ENCODE peak calls at places on chromosomes 6 and 20, in eight cellular contexts. T, Y, V, D, Q, Z, F and X are unnamed samples.

GRCh38 chr6:119346914-119347313 is 2.6 kb downstream of the MAN1A1 start:
- DNase-seq in T (no peak), Y (no peak), V (no peak), D (no peak), Q (no peak), Z (no peak), F (no peak), X (no peak)

GRCh38 chr6:53306819-53307347 is 41.9 kb downstream of the ELOVL5 start:
- DNase-seq in T (no peak), Y (no peak), V (no peak), D (no peak), Q (no peak), Z (no peak), F (no peak), X (no peak)

GRCh38 chr6:14549319-14549770 is 431.8 kb downstream of the CD83 start:
- DNase-seq in T (no peak), Y (no peak), V (no peak), D (no peak), Q (no peak), Z (no peak), F (no peak), X (no peak)

GRCh38 chr6:138640028-138640427 is 133.5 kb upstream of the CCDC28A start:
- DNase-seq in T (no peak), Y (no peak), V (no peak), D (no peak), Q (no peak), Z (no peak), F (no peak), X (no peak)

GRCh38 chr6:44267252-44267651 is 1.9 kb upstream of the NFKBIE start:
- DNase-seq in T (no peak), Y (no peak), V (no peak), D (no peak), Q (no peak), Z (no peak), F (no peak), X (no peak)

GRCh38 chr20:2984028-2984501 is 59.4 kb upstream of the GNRH2 start:
- DNase-seq in T (no peak), Y (no peak), V (no peak), D (no peak), Q (no peak), Z (no peak), F (no peak), X (no peak)

GRCh38 chr20:24894967-24895366 is 54.1 kb upstream of the CST7 start:
- DNase-seq in T (no peak), Y (no peak), V (no peak), D (no peak), Q (no peak), Z (no peak), F (no peak), X (no peak)

GRCh38 chr6:149129401-149130077 is 188.0 kb upstream of the TAB2 start:
- DNase-seq in T (no peak), Y (peak; percentile 28), V (no peak), D (peak; percentile 76), Q (no peak), Z (peak; percentile 7), F (peak; percentile 89), X (no peak)

GRCh38 chr20:19120011-19120410 is 92.4 kb upstream of the SLC24A3 start:
- DNase-seq in T (no peak), Y (no peak), V (no peak), D (no peak), Q (no peak), Z (no peak), F (no peak), X (no peak)

GRCh38 chr6:137754366-137754765 is 112.7 kb upstream of the TNFAIP3 start:
- DNase-seq in T (no peak), Y (no peak), V (no peak), D (peak; percentile 36), Q (no peak), Z (no peak), F (no peak), X (no peak)